ENCODE peak calls at places on chromosomes 6 and 20, in four cellular contexts. One of them, this sample, is unnamed.

GRCh38 chr6:34459899-34460593 is 5.8 kb upstream of the PACSIN1 start:
- DNase-seq in fibroblast of lung: peak; percentile 33
- DNase-seq in neural progenitor cell: peak; percentile 77
- DNase-seq in GM23248: peak; percentile 65
- DNase-seq in this sample: peak; percentile 23

GRCh38 chr20:19403549-19403948 is 191.1 kb downstream of the SLC24A3 start:
- DNase-seq in fibroblast of lung: no peak
- DNase-seq in neural progenitor cell: no peak
- DNase-seq in GM23248: no peak
- DNase-seq in this sample: no peak

GRCh38 chr20:63148696-63149095 is 67.2 kb downstream of the YTHDF1 start:
- DNase-seq in fibroblast of lung: no peak
- DNase-seq in neural progenitor cell: no peak
- DNase-seq in GM23248: no peak
- DNase-seq in this sample: no peak

GRCh38 chr6:119347466-119348307 is 1.9 kb downstream of the MAN1A1 start:
- DNase-seq in fibroblast of lung: peak; percentile 11
- DNase-seq in neural progenitor cell: no peak
- DNase-seq in GM23248: peak; percentile 61
- DNase-seq in this sample: no peak

GRCh38 chr6:21263531-21264287 is 329.8 kb upstream of the SOX4 start:
- DNase-seq in fibroblast of lung: peak; percentile 84
- DNase-seq in neural progenitor cell: no peak
- DNase-seq in GM23248: no peak
- DNase-seq in this sample: peak; percentile 89

GRCh38 chr20:4195499-4195898 is 180.1 kb upstream of the RNF24 start:
- DNase-seq in fibroblast of lung: no peak
- DNase-seq in neural progenitor cell: peak; percentile 60
- DNase-seq in GM23248: peak; percentile 52
- DNase-seq in this sample: no peak

GRCh38 chr20:51374961-51375360 is 167.6 kb downstream of the NFATC2 start:
- DNase-seq in fibroblast of lung: no peak
- DNase-seq in neural progenitor cell: no peak
- DNase-seq in GM23248: no peak
- DNase-seq in this sample: no peak

GRCh38 chr20:8287328-8287727 is 155.3 kb downstream of the PLCB1 start:
- DNase-seq in fibroblast of lung: no peak
- DNase-seq in neural progenitor cell: no peak
- DNase-seq in GM23248: no peak
- DNase-seq in this sample: no peak

GRCh38 chr20:51402201-51402600 is 140.3 kb downstream of the NFATC2 start:
- DNase-seq in fibroblast of lung: peak; percentile 67
- DNase-seq in neural progenitor cell: no peak
- DNase-seq in GM23248: no peak
- DNase-seq in this sample: no peak

GRCh38 chr6:13354331-13355042 is 26.1 kb upstream of the TBC1D7 start:
- DNase-seq in fibroblast of lung: peak; percentile 93
- DNase-seq in neural progenitor cell: no peak
- DNase-seq in GM23248: peak; percentile 83
- DNase-seq in this sample: no peak

GRCh38 chr6:34020278-34020677 is 125.6 kb downstream of the GRM4 start:
- DNase-seq in fibroblast of lung: no peak
- DNase-seq in neural progenitor cell: no peak
- DNase-seq in GM23248: no peak
- DNase-seq in this sample: no peak

GRCh38 chr20:5077761-5078387 is 41.9 kb downstream of the PCNA start:
- DNase-seq in fibroblast of lung: no peak
- DNase-seq in neural progenitor cell: no peak
- DNase-seq in GM23248: peak; percentile 3
- DNase-seq in this sample: no peak

GRCh38 chr20:26163890-26164289 is 467.2 kb upstream of the ZNF337 start:
- DNase-seq in fibroblast of lung: peak; percentile 96
- DNase-seq in neural progenitor cell: no peak
- DNase-seq in GM23248: peak; percentile 86
- DNase-seq in this sample: peak; percentile 13

DNA sequence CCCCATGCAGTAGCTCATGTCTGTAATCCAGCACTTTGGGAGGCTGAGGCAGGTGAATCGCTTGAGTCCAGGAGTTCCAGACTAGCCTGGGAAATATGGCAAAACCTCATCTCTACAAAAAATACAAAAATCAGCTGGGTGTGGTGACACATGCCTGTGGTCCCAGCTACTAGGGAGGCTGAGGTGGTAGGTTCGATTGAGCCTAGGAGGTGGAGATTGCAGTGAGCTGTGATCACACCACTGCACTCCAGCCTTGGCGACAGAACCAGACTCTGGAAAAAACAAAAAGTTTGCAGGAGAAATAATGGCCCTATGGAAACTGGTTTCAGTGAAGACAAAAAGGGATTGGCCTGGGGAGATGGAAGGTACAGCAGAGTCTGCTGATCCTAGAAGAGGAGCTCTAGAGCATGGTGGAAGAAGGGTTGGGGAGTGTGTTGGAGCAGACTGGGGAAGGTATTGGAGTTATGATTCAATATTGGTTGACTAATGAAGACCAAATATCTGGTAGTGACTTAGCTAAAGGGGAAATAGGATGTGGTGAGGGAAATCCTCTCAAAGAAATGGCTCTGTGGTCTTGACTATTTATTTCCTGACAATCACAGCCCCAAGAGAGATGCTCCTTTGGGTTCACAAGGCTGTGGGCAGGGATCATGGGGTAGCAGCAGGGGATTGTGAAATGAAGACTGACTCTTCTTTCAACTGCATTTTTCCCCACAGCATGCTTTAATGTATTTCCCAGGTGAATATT is 281.9 kb downstream of the UTRN start:
- DNase-seq in fibroblast of lung: peak; percentile 33
- DNase-seq in neural progenitor cell: no peak
- DNase-seq in GM23248: no peak
- DNase-seq in this sample: no peak
- H3K27ac ChIP-seq in fibroblast of lung: no peak overlapping the region
- H3K27ac ChIP-seq in neural progenitor cell: no peak overlapping the region
- H3K27ac ChIP-seq in GM23248: no peak overlapping the region
- H3K27ac ChIP-seq in this sample: no peak overlapping the region

GRCh38 chr6:144353871-144354314 is 68.8 kb downstream of the UTRN start:
- DNase-seq in fibroblast of lung: no peak
- DNase-seq in neural progenitor cell: no peak
- DNase-seq in GM23248: no peak
- DNase-seq in this sample: no peak
- H3K4me1 ChIP-seq in fibroblast of lung: peaks cover 7% of the 10 kb centered on the region
- H3K4me1 ChIP-seq in neural progenitor cell: no peaks in the 10 kb centered on the region
- H3K4me1 ChIP-seq in GM23248: peaks cover 25% of the 10 kb centered on the region
- H3K4me1 ChIP-seq in this sample: peaks cover 29% of the 10 kb centered on the region

GRCh38 chr6:51892750-51893149 is 194.7 kb downstream of the PKHD1 start:
- DNase-seq in fibroblast of lung: no peak
- DNase-seq in neural progenitor cell: no peak
- DNase-seq in GM23248: no peak
- DNase-seq in this sample: no peak

GRCh38 chr6:51887859-51888258 is 199.6 kb downstream of the PKHD1 start:
- DNase-seq in fibroblast of lung: no peak
- DNase-seq in neural progenitor cell: no peak
- DNase-seq in GM23248: no peak
- DNase-seq in this sample: no peak

GRCh38 chr6:51893356-51893755 is 194.1 kb downstream of the PKHD1 start:
- DNase-seq in fibroblast of lung: peak; percentile 9
- DNase-seq in neural progenitor cell: no peak
- DNase-seq in GM23248: no peak
- DNase-seq in this sample: no peak

GRCh38 chr6:51891784-51892183 is 195.6 kb downstream of the PKHD1 start:
- DNase-seq in fibroblast of lung: no peak
- DNase-seq in neural progenitor cell: no peak
- DNase-seq in GM23248: no peak
- DNase-seq in this sample: no peak

DNA sequence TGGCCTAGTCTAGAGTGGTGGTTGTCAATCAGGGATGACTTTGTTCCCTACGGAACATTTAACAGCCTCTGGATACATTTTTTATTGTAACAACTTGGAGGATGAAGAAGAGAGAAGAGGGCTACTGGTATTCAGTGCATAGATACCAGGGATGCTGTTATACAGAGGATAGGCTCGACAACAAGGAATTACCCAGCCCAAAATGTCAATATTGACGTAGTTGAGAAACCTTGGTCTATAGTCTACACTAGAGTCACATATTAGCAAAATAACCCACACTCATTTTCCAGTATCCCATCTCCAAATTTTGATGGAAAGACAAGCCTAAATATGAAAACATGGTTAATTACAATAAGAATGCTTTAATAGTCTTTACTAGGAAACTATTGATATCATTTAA is 195.1 kb downstream of the PKHD1 start:
- DNase-seq in fibroblast of lung: no peak
- DNase-seq in neural progenitor cell: no peak
- DNase-seq in GM23248: no peak
- DNase-seq in this sample: no peak
- TF ChIP-seq EZH2 in fibroblast of lung: no peak
- TF ChIP-seq EZH2 in neural progenitor cell: no peak
- TF ChIP-seq EZH2 in GM23248: no peak
- TF ChIP-seq EZH2 in this sample: no peak

DNA sequence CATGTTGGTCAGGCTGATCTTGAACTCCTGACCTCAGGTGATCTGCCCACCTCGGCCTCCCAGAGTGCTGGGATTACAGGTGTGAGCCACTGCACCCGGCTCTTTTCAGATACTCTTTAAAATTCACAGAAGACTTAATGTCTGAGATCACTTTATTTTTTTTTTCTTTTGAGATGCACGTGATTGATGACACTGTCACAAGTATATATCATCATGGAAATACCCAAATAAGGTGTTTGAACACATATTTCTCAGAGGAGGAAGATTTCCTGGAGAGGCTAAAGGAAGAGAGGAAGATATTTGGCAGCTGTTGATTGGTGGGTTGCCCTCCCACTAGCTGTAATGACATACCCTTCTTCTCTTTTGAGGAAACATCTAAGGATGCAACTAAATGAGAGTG is 225.9 kb upstream of the CITED2 start:
- DNase-seq in fibroblast of lung: no peak
- DNase-seq in neural progenitor cell: no peak
- DNase-seq in GM23248: no peak
- DNase-seq in this sample: no peak
- H3K27ac ChIP-seq in fibroblast of lung: no peak overlapping the region
- H3K27ac ChIP-seq in neural progenitor cell: no peak overlapping the region
- H3K27ac ChIP-seq in GM23248: no peak overlapping the region
- H3K27ac ChIP-seq in this sample: no peak overlapping the region

GRCh38 chr20:47815416-47815806 is 30.1 kb upstream of the SULF2 start:
- DNase-seq in fibroblast of lung: no peak
- DNase-seq in neural progenitor cell: no peak
- DNase-seq in GM23248: no peak
- DNase-seq in this sample: no peak
- H3K4me1 ChIP-seq in fibroblast of lung: no peaks in the 10 kb centered on the region
- H3K4me1 ChIP-seq in neural progenitor cell: peaks cover 19% of the 10 kb centered on the region
- H3K4me1 ChIP-seq in GM23248: no peaks in the 10 kb centered on the region
- H3K4me1 ChIP-seq in this sample: peaks cover 31% of the 10 kb centered on the region

GRCh38 chr6:143948208-143948607 is 59.9 kb downstream of the PLAGL1 start:
- DNase-seq in fibroblast of lung: no peak
- DNase-seq in neural progenitor cell: no peak
- DNase-seq in GM23248: no peak
- DNase-seq in this sample: no peak
- TF ChIP-seq EZH2 in fibroblast of lung: no peak
- TF ChIP-seq EZH2 in neural progenitor cell: no peak
- TF ChIP-seq EZH2 in GM23248: no peak
- TF ChIP-seq EZH2 in this sample: no peak

DNA sequence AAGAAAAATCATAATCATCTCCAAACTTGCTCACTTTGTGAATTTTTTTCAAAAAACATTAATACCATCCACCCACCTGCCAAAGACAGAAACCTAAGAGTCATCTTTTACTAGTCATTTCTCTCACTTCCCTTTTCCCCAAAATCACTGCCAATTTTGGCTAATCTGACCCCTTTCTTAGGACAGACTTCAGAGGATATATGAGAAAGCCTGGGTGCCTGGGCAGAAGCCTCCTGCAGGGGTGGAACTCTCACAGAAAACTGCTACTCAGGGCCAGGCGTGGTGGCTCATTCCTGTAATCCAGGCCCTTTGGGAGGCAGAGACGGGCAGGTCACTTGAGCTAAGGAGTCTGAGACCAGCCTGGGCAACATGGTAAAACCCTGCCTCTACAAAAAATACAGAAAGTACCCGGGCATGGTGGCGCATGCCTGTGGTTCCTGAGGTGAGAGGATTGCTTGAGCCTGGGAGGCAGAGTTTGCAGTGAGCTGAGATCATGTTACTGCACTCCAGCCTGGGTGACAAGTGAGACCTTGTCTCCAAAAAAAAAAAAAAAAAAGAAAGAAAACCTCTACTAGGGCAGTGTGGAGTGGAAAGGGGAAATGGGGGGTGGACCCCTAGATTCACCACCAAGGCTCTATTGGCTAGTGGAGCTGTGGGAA is 3.8 kb downstream of the DEK start:
- DNase-seq in fibroblast of lung: peak; percentile 67
- DNase-seq in neural progenitor cell: no peak
- DNase-seq in GM23248: peak; percentile 70
- DNase-seq in this sample: peak; percentile 36
- H3K27ac ChIP-seq in fibroblast of lung: peak overlapping the region; percentile 1
- H3K27ac ChIP-seq in neural progenitor cell: no peak overlapping the region
- H3K27ac ChIP-seq in GM23248: peak overlapping the region; percentile 75
- H3K27ac ChIP-seq in this sample: peak overlapping the region; percentile 76

GRCh38 chr6:158002249-158002950 is 20.7 kb downstream of the SYNJ2 start:
- DNase-seq in fibroblast of lung: no peak
- DNase-seq in neural progenitor cell: no peak
- DNase-seq in GM23248: peak; percentile 65
- DNase-seq in this sample: peak; percentile 71

GRCh38 chr6:158004696-158005095 is 23.0 kb downstream of the SYNJ2 start:
- DNase-seq in fibroblast of lung: no peak
- DNase-seq in neural progenitor cell: no peak
- DNase-seq in GM23248: no peak
- DNase-seq in this sample: no peak

GRCh38 chr6:158000530-158001307 is 19.1 kb downstream of the SYNJ2 start:
- DNase-seq in fibroblast of lung: no peak
- DNase-seq in neural progenitor cell: no peak
- DNase-seq in GM23248: no peak
- DNase-seq in this sample: no peak

GRCh38 chr6:158003910-158004695 is 22.4 kb downstream of the SYNJ2 start:
- DNase-seq in fibroblast of lung: no peak
- DNase-seq in neural progenitor cell: no peak
- DNase-seq in GM23248: no peak
- DNase-seq in this sample: no peak

GRCh38 chr6:158002951-158003853 is 21.5 kb downstream of the SYNJ2 start:
- DNase-seq in fibroblast of lung: peak; percentile 97
- DNase-seq in neural progenitor cell: peak; percentile 50
- DNase-seq in GM23248: peak; percentile 97
- DNase-seq in this sample: no peak
- H3K4me1 ChIP-seq in fibroblast of lung: peaks cover 37% of the 10 kb centered on the region
- H3K4me1 ChIP-seq in neural progenitor cell: no peaks in the 10 kb centered on the region
- H3K4me1 ChIP-seq in GM23248: peaks cover 32% of the 10 kb centered on the region
- H3K4me1 ChIP-seq in this sample: peaks cover 35% of the 10 kb centered on the region

This sample was measured in keratinocyte.